ENCODE peak calls at places on chromosomes 5 and 9, in seven cellular contexts. K is osteocyte, D is fibroblast of pulmonary artery, H is RWPE2, P is uterus, C is BE2C, B is nephron progenitor cell. L is an unnamed sample.

GRCh38 chr5:54302267-54302687 is 8.1 kb downstream of the ARL15 start:
- DNase-seq in K (no peak), D (peak), H (no peak), P (no peak), C (no peak), B (no peak), L (no peak)

GRCh38 chr5:113806250-113806649 is 292.8 kb downstream of the YTHDC2 start:
- DNase-seq in K (no peak), D (peak), H (no peak), P (no peak), C (no peak), B (no peak), L (no peak)

GRCh38 chr5:151923865-151924264 is 786 bp downstream of the GLRA1 start:
- DNase-seq in K (no peak), D (no peak), H (no peak), P (no peak), C (peak), B (peak), L (no peak)

GRCh38 chr5:127766556-127767335 is 63.6 kb downstream of the CCDC192 start:
- DNase-seq in K (no peak), D (peak), H (no peak), P (no peak), C (no peak), B (no peak), L (no peak)

GRCh38 chr5:59582746-59583145 is 310.8 kb downstream of the PDE4D start:
- DNase-seq in K (no peak), D (no peak), H (no peak), P (no peak), C (no peak), B (no peak), L (no peak)

GRCh38 chr5:98398465-98398864 is 375.0 kb upstream of the RGMB start:
- DNase-seq in K (no peak), D (no peak), H (no peak), P (no peak), C (no peak), B (no peak), L (no peak)

GRCh38 chr9:75087279-75087823 is 604 bp downstream of the NMRK1 start:
- DNase-seq in K (no peak), D (peak), H (no peak), P (peak), C (no peak), B (peak), L (peak)

GRCh38 chr5:72555871-72556270 is 48.7 kb upstream of the ZNF366 start:
- DNase-seq in K (no peak), D (peak), H (no peak), P (no peak), C (peak), B (peak), L (no peak)

GRCh38 chr9:125513634-125514413 is 193.2 kb downstream of the MAPKAP1 start:
- DNase-seq in K (no peak), D (peak), H (peak), P (peak), C (no peak), B (no peak), L (no peak)

GRCh38 chr9:74804018-74804385 is 83.7 kb downstream of the TRPM6 start:
- DNase-seq in K (no peak), D (no peak), H (no peak), P (no peak), C (no peak), B (no peak), L (no peak)

GRCh38 chr5:172779968-172780350 is 9.0 kb upstream of the DUSP1 start:
- DNase-seq in K (no peak), D (no peak), H (peak), P (no peak), C (no peak), B (no peak), L (no peak)

GRCh38 chr5:2737273-2738155 is 14.0 kb downstream of the IRX2 start:
- DNase-seq in K (no peak), D (no peak), H (no peak), P (no peak), C (no peak), B (no peak), L (no peak)

GRCh38 chr5:62457071-62457470 is 44.5 kb downstream of the IPO11 start:
- DNase-seq in K (no peak), D (peak), H (no peak), P (no peak), C (no peak), B (no peak), L (no peak)

GRCh38 chr5:6448622-6449464 is at the start of gene UBE2QL1:
- DNase-seq in K (peak), D (no peak), H (no peak), P (no peak), C (peak), B (peak), L (no peak)

GRCh38 chr9:116716441-116716840 is 29.3 kb downstream of the TRIM32 start:
- DNase-seq in K (no peak), D (no peak), H (no peak), P (no peak), C (no peak), B (no peak), L (no peak)

GRCh38 chr9:104009853-104010252 is 84.3 kb upstream of the SMC2 start:
- DNase-seq in K (no peak), D (peak), H (no peak), P (no peak), C (no peak), B (no peak), L (no peak)

GRCh38 chr5:156481741-156482140 is 154.8 kb downstream of the SGCD start:
- DNase-seq in K (no peak), D (no peak), H (no peak), P (no peak), C (no peak), B (no peak), L (no peak)

GRCh38 chr9:6054280-6055099 is 39.1 kb upstream of the RANBP6 start:
- DNase-seq in K (no peak), D (peak), H (no peak), P (peak), C (peak), B (peak), L (peak)

GRCh38 chr5:172686111-172686510 is 45.0 kb downstream of the NEURL1B start:
- DNase-seq in K (no peak), D (no peak), H (no peak), P (no peak), C (no peak), B (no peak), L (no peak)

GRCh38 chr9:131204285-131204684 is 72.0 kb downstream of the FAM78A start:
- DNase-seq in K (no peak), D (no peak), H (no peak), P (no peak), C (no peak), B (no peak), L (no peak)

GRCh38 chr9:131677445-131678180 is 62.3 kb downstream of the RAPGEF1 start:
- DNase-seq in K (no peak), D (peak), H (no peak), P (no peak), C (no peak), B (no peak), L (no peak)

GRCh38 chr9:35905912-35906679 is at the start of gene HRCT1:
- DNase-seq in K (peak), D (peak), H (peak), P (peak), C (no peak), B (no peak), L (no peak)

GRCh38 chr9:132949709-132950108 is 5.3 kb upstream of the TSC1 start:
- DNase-seq in K (no peak), D (no peak), H (no peak), P (no peak), C (no peak), B (no peak), L (no peak)

DNA sequence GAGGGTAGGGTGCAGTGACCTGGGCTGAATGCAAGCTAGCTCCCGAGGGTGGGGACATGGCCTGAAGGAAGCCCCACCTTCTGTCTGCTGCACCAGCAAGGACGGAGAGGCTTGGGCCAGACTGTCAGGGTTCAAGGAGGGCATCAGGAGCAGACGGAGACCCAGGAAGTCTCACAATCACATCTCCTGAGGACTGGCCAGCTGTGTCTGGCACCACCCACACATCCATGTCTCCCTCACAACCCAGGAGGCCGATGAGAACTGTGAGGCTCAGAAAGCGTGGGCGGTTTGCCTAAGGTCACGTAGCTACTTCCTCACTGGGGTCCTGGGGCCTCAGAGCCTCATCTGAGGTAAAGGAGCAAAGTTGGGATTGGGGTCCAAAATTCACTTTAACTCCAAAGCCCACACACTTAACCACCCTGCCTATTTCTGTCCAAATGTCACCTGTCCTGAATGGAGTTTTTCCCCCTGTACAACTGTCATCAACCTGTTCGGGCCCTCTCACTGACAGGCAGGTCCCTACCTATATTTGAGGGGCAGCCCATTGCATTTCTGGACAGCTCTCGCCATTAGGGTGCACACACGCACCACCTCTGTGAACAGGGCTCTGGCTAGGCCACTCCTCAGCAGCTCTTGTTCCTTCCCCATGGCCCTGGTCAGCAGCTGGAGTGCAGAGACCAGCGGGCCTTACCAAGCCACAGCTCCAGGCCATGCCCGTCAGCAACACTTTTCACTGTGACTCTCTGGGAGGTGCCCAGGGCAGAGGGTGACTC is 3.4 kb downstream of the IL13 start:
- DNase-seq in K (no peak), D (peak), H (no peak), P (no peak), C (no peak), B (no peak), L (no peak)
- TF ChIP-seq CTCF in K (no peak), D (no peak), H (peak), P (no peak), C (no peak), B (no peak), L (no peak)

GRCh38 chr5:78794693-78795215 is 146.2 kb upstream of the LHFPL2 start:
- DNase-seq in K (no peak), D (no peak), H (no peak), P (no peak), C (peak), B (no peak), L (no peak)

GRCh38 chr5:78795757-78796156 is 147.2 kb upstream of the LHFPL2 start:
- DNase-seq in K (no peak), D (no peak), H (no peak), P (no peak), C (no peak), B (no peak), L (no peak)

GRCh38 chr5:78791416-78792100 is 143.0 kb upstream of the LHFPL2 start:
- DNase-seq in K (no peak), D (no peak), H (no peak), P (no peak), C (no peak), B (no peak), L (no peak)

GRCh38 chr5:78793907-78794687 is 145.5 kb upstream of the LHFPL2 start:
- DNase-seq in K (no peak), D (no peak), H (no peak), P (no peak), C (no peak), B (no peak), L (no peak)

GRCh38 chr5:78792342-78793055 is 143.9 kb upstream of the LHFPL2 start:
- DNase-seq in K (no peak), D (no peak), H (no peak), P (no peak), C (no peak), B (no peak), L (no peak)
- TF ChIP-seq CTCF in K (no peak), D (no peak), H (no peak), P (no peak), C (no peak), B (no peak), L (no peak)

GRCh38 chr9:92147030-92147853 is 32.0 kb upstream of the SPTLC1 start:
- DNase-seq in K (peak), D (peak), H (peak), P (peak), C (no peak), B (peak), L (no peak)
- TF ChIP-seq CTCF in K (peak), D (peak), H (no peak), P (peak), C (no peak), B (no peak), L (no peak)

GRCh38 chr9:32550046-32550608 is 2.0 kb upstream of the SMIM27 start:
- DNase-seq in K (no peak), D (peak), H (no peak), P (no peak), C (no peak), B (peak), L (no peak)

GRCh38 chr9:32552172-32552872 is at the start of the genes SMIM27 and TOPORS:
- DNase-seq in K (peak), D (peak), H (peak), P (peak), C (peak), B (peak), L (peak)

GRCh38 chr9:32551491-32552049 is 557 bp upstream of the SMIM27 start:
- DNase-seq in K (no peak), D (peak), H (no peak), P (peak), C (peak), B (peak), L (peak)

GRCh38 chr9:32554107-32554506 is 1.7 kb upstream of the TOPORS start:
- DNase-seq in K (no peak), D (peak), H (no peak), P (no peak), C (no peak), B (no peak), L (no peak)

DNA sequence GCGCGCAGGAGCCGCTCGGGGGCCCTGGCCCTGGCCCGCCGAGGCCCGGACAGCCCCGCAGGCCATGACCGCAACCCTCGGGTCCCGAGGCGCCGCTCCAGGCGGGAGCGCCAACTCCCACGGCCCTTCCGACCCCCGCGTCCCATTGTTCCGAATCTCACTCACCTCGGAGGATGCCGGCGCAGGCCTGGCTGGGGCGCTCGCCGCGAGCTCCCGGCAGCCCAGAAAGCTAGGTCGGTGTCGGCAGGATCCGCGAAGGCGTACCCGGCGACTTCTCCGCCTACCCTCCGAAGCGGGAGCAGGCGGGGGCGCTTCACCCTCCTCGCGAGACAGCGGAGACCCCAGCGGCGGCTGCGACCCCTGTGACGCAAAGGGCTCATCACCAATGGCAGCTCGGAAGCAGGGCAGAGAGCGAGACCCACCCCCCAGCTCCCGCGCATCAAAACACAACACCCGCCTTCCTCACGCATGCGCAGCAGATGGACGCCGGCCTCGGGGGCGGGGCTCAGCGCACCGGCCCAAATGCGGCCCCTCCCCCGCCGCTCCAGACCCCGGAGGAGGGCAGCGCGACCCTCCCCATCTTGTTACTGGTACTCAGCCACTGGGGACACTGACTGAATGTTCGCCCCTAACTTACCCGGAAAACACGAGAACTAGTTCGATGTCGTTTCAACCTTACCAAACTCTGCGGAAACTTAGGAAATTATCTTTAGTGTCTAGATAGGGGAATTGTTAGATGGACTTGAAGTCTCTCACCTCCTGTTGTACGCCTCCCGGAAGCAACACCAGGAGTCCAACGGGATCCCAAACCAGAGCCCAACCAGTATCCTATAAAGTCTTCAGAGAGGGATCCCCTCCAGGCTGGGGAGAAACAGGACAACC is 1.3 kb upstream of the SMIM27 start:
- DNase-seq in K (peak), D (peak), H (peak), P (peak), C (peak), B (peak), L (peak)
- TF ChIP-seq CTCF in K (no peak), D (no peak), H (no peak), P (no peak), C (no peak), B (no peak), L (peak)

GRCh38 chr5:125972706-125973105 is 450.5 kb upstream of the GRAMD2B start:
- DNase-seq in K (no peak), D (no peak), H (no peak), P (no peak), C (no peak), B (no peak), L (no peak)
- TF ChIP-seq CTCF in K (no peak), D (no peak), H (no peak), P (no peak), C (no peak), B (no peak), L (no peak)

DNA sequence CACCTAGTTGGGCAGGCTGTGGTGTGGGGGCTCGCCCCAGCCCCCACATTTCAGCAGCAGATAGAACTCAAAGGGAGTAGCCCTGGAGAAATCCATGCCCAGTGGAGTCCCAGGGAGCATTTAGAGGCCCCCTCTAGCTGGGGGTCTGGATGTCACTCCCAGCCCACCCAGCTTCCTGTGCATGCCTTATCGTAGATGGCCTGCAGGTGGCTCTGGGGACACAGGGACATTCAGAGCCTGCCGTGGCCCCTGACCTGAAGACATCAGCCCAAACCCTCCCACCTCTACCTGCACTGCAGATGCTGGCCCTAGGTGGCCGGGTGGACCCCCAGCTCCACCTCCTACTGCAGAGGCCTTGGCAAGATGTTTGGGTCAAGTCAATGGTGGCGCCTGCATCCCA is 49.0 kb upstream of the LMX1B start:
- DNase-seq in K (no peak), D (no peak), H (no peak), P (no peak), C (peak), B (no peak), L (no peak)
- TF ChIP-seq CTCF in K (no peak), D (no peak), H (no peak), P (no peak), C (peak), B (peak), L (no peak)

DNA sequence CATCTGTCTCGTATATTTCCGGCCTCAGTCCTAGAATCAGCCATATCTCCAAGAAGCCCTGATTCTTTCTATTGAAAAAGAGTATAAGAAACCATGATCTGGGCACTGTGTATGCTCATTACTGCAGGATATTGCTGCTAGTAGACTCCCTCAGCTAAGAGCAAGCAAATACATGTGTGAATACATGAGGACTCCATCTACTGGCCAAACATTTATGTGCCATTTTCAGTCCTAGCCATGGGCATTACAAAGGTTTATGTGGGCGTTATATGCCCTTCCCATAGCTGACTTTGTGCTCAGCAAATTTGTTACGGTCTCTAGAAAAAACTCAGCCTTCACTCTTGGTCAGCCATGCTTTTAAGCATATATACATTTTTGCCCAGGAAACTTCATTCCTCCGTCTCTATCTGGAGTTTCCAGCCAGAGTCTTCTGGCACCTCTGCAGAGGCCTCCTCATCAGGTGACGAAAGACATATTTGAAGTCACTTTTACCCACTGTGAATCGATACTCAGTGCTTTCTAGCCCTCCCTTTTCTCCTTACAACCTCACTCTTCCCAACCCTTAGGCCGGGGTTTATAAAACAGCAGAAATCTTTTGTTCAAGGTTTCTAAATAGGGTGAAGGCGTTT is 1495.6 kb upstream of the CDH6 start:
- DNase-seq in K (no peak), D (no peak), H (no peak), P (no peak), C (peak), B (peak), L (no peak)
- TF ChIP-seq CTCF in K (peak), D (no peak), H (peak), P (no peak), C (peak), B (peak), L (no peak)

GRCh38 chr9:107751522-107752235 is 262.1 kb upstream of the KLF4 start:
- DNase-seq in K (no peak), D (peak), H (no peak), P (no peak), C (no peak), B (no peak), L (no peak)

GRCh38 chr9:107759009-107759822 is 269.6 kb upstream of the KLF4 start:
- DNase-seq in K (no peak), D (no peak), H (no peak), P (no peak), C (no peak), B (no peak), L (no peak)

GRCh38 chr9:107756091-107756490 is 266.5 kb upstream of the KLF4 start:
- DNase-seq in K (no peak), D (no peak), H (no peak), P (no peak), C (no peak), B (no peak), L (no peak)

GRCh38 chr9:107750741-107751521 is 261.4 kb upstream of the KLF4 start:
- DNase-seq in K (peak), D (peak), H (peak), P (peak), C (no peak), B (no peak), L (no peak)

GRCh38 chr9:107755267-107755666 is 265.7 kb upstream of the KLF4 start:
- DNase-seq in K (no peak), D (peak), H (no peak), P (no peak), C (no peak), B (no peak), L (no peak)
- TF ChIP-seq CTCF in K (no peak), D (no peak), H (no peak), P (no peak), C (no peak), B (no peak), L (no peak)

DNA sequence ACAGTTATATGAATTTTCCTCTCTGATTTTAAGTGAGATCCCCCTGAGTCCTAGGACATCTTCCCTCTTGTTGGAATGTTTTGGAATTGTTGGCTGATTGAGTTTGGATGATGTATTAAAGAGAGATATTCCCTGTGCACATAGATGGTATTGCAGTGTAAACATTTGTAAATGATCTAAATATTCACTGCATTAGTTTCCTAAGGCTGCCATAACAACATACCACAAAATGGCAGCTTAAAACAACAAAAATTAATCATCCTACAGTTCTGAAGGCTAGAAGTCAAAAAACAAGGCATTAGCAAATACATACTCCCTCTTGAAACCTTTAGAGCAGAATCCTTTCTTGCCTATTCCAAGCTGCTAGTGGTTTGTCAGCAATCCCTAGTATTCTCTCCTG is 38.0 kb upstream of the MROH2B start:
- DNase-seq in K (no peak), D (no peak), H (no peak), P (no peak), C (no peak), B (no peak), L (no peak)
- TF ChIP-seq CTCF in K (no peak), D (no peak), H (no peak), P (no peak), C (no peak), B (no peak), L (no peak)